ENCODE peak calls at places on chromosomes 3 and 15, in ten cellular contexts. E is astrocyte of the spinal cord, B is sigmoid colon, O is breast epithelium, V is testis, N is GM23338, F is H9, R is cardiac muscle cell, D is choroid plexus epithelial cell, I is epithelial cell of esophagus. X is an unnamed sample.

GRCh38 chr15:52737720-52738119 is 52.4 kb downstream of the ONECUT1 start:
- DNase-seq in E (no peak), B (no peak), O (no peak), V (no peak), N (no peak), F (no peak), R (no peak), D (no peak), I (peak; percentile 63), X (no peak)

GRCh38 chr3:73510298-73510697 is 114.4 kb downstream of the PDZRN3 start:
- DNase-seq in E (no peak), B (no peak), O (no peak), V (no peak), N (no peak), F (no peak), R (no peak), D (no peak), I (no peak), X (no peak)

GRCh38 chr3:184345678-184346144 is 8.3 kb downstream of the FAM131A start:
- DNase-seq in E (peak; percentile 58), B (no peak), O (peak; percentile 68), V (peak; percentile 92), N (peak; percentile 94), F (peak; percentile 92), R (peak; percentile 71), D (peak; percentile 63), I (peak; percentile 79), X (no peak)

GRCh38 chr15:25712961-25713355 is 150.2 kb downstream of the ATP10A start:
- DNase-seq in E (no peak), B (peak; percentile 20), O (no peak), V (no peak), N (no peak), F (no peak), R (no peak), D (no peak), I (no peak), X (no peak)

GRCh38 chr3:49158108-49158709 is 7.9 kb downstream of the CCDC71 start:
- DNase-seq in E (no peak), B (no peak), O (no peak), V (peak; percentile 47), N (peak; percentile 87), F (peak; percentile 65), R (peak; percentile 40), D (no peak), I (peak; percentile 45), X (peak; percentile 61)

GRCh38 chr3:58963928-58964497 is 85.8 kb downstream of the CFAP20DC start:
- DNase-seq in E (no peak), B (no peak), O (no peak), V (no peak), N (no peak), F (no peak), R (no peak), D (peak; percentile 12), I (no peak), X (no peak)

GRCh38 chr15:26873846-26874245 is 7.0 kb downstream of the GABRA5 start:
- DNase-seq in E (peak; percentile 48), B (no peak), O (no peak), V (no peak), N (no peak), F (no peak), R (no peak), D (no peak), I (peak; percentile 6), X (no peak)

GRCh38 chr15:43763819-43764446 is 12.8 kb downstream of the ELL3 start:
- DNase-seq in E (no peak), B (no peak), O (no peak), V (no peak), N (no peak), F (no peak), R (no peak), D (peak; percentile 21), I (no peak), X (no peak)

DNA sequence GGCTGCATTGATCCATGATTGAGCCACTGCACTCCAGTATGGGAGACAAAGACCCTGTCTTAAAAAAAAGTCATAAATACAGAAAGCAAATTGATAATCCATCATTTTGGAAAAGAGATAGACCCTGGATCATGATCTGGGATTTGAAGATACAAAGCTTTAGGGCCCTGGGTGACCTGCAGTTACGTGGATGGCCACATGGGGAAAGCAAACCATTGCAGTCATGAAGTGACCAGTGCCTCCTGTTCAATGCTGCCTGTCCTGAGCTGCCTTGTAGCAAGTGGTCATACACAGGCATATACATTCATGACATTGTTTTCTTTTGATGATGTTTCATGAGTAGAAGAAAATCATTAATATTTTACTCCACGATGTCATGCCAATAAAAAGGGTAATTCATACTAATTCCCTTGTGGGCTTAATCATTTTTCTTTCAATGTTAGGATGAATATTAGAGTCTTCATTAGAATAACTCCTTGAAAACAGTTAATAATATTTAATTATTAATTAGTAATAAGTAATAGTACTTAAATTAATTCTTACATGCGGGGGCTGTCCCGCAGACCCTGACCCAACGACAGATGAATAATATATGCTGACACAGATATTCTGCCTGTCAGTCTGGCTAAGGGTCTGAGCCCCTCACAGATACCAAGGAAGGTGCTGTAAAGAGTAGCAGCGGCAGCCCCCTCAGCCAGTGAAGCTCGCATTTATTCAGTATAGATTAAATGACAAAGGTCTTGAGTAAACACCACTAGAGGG is 109.0 kb upstream of the UNC13C start:
- DNase-seq in E (no peak), B (no peak), O (no peak), V (peak; percentile 22), N (peak; percentile 47), F (peak; percentile 38), R (no peak), D (no peak), I (peak; percentile 22), X (no peak)
- TF ChIP-seq CTCF in E (peak; percentile 7), B (no peak), O (peak; percentile 7), V (peak; percentile 9), N (peak; percentile 38), F (peak; percentile 58), R (no peak), D (peak; percentile 6), I (peak; percentile 33), X (peak; percentile 32)

GRCh38 chr15:64356443-64357040 is 569 bp upstream of the CSNK1G1 start:
- DNase-seq in E (no peak), B (no peak), O (no peak), V (no peak), N (no peak), F (no peak), R (no peak), D (peak; percentile 94), I (peak; percentile 81), X (no peak)
- TF ChIP-seq CTCF in E (peak; percentile 36), B (peak; percentile 32), O (no peak), V (peak; percentile 52), N (peak; percentile 50), F (peak; percentile 44), R (peak; percentile 46), D (peak; percentile 66), I (peak; percentile 47), X (peak; percentile 38)

GRCh38 chr3:190038050-190038631 is 82.6 kb downstream of the P3H2 start:
- DNase-seq in E (peak; percentile 56), B (peak; percentile 71), O (peak; percentile 58), V (no peak), N (no peak), F (no peak), R (peak; percentile 76), D (peak; percentile 86), I (peak; percentile 95), X (no peak)

GRCh38 chr3:190034446-190034845 is 86.3 kb downstream of the P3H2 start:
- DNase-seq in E (no peak), B (no peak), O (no peak), V (no peak), N (no peak), F (no peak), R (no peak), D (no peak), I (no peak), X (no peak)

GRCh38 chr3:190031887-190032752 is 88.6 kb downstream of the P3H2 start:
- DNase-seq in E (no peak), B (no peak), O (no peak), V (no peak), N (no peak), F (no peak), R (no peak), D (no peak), I (no peak), X (no peak)

GRCh38 chr3:190036631-190037030 is 84.1 kb downstream of the P3H2 start:
- DNase-seq in E (peak; percentile 70), B (peak; percentile 73), O (no peak), V (no peak), N (no peak), F (no peak), R (no peak), D (peak; percentile 72), I (peak; percentile 81), X (no peak)

DNA sequence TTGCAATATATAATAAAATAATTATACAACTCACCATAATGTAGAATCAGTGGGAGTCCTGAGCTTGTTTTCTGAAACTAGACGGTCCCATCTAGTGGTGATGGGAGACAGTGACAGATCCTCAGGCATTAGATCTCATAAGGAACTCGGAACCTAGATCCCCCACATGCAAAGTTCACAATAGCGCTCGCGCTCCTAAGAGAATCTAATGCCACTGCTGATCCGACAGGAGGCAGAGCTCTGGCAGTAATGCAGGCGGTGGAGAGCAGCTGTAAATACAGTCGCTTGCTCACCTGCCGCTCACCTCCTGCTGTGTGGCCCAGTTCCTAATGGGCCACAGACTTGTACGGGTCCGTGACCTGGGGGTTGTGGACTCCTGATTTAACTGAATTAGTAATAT is 87.8 kb downstream of the P3H2 start:
- DNase-seq in E (no peak), B (no peak), O (no peak), V (no peak), N (peak; percentile 82), F (peak; percentile 84), R (no peak), D (no peak), I (no peak), X (no peak)
- TF ChIP-seq CTCF in E (no peak), B (no peak), O (no peak), V (no peak), N (peak; percentile 61), F (peak; percentile 71), R (no peak), D (no peak), I (no peak), X (no peak)

GRCh38 chr15:40828447-40829036 is at the start of gene PPP1R14D:
- DNase-seq in E (no peak), B (no peak), O (peak; percentile 9), V (no peak), N (no peak), F (no peak), R (no peak), D (no peak), I (no peak), X (no peak)
- TF ChIP-seq CTCF in E (no peak), B (no peak), O (no peak), V (no peak), N (no peak), F (no peak), R (no peak), D (no peak), I (no peak), X (no peak)

GRCh38 chr15:97849183-97849582 is 111.3 kb upstream of the ARRDC4 start:
- DNase-seq in E (no peak), B (no peak), O (no peak), V (no peak), N (peak; percentile 50), F (no peak), R (no peak), D (no peak), I (no peak), X (no peak)
- TF ChIP-seq CTCF in E (no peak), B (no peak), O (no peak), V (no peak), N (peak; percentile 51), F (peak; percentile 59), R (no peak), D (no peak), I (no peak), X (no peak)